ENCODE peak calls at places on chromosomes 11 and 22, in ten cellular contexts. F, M, J, O, Z, C, Y, T, Q and D are unnamed samples.

GRCh38 chr11:110079726-110080125 is 13.5 kb upstream of the ZC3H12C start:
- DNase-seq in Y (no peak), F (no peak), Q (no peak), J (no peak), C (no peak), T (no peak), Z (no peak), O (no peak), M (peak; percentile 49), D (no peak)

GRCh38 chr11:69535928-69536327 is 54.5 kb downstream of the LINC01488 start:
- DNase-seq in F (no peak), J (no peak), T (no peak), Q (no peak), O (no peak), Z (no peak), M (no peak), Y (no peak), C (no peak), D (no peak)

GRCh38 chr11:34599406-34599901 is 21.4 kb upstream of the EHF start:
- DNase-seq in M (peak; percentile 91), Q (peak; percentile 76), Y (peak; percentile 72), O (no peak), Z (no peak), T (peak; percentile 52), F (no peak), J (peak; percentile 82), C (peak; percentile 92), D (no peak)

GRCh38 chr11:61541568-61541967 is 33.0 kb downstream of the LRRC10B start:
- DNase-seq in T (no peak), F (no peak), J (peak; percentile 70), Z (peak; percentile 28), C (peak; percentile 55), M (no peak), Q (no peak), O (no peak), Y (peak; percentile 45), D (no peak)

GRCh38 chr22:23282089-23282501 is 101.8 kb downstream of the BCR start:
- DNase-seq in J (peak; percentile 41), Q (peak; percentile 16), O (peak; percentile 45), Y (peak; percentile 65), M (peak; percentile 95), C (peak; percentile 91), T (peak; percentile 93), F (no peak), Z (peak; percentile 72), D (peak; percentile 93)

GRCh38 chr22:19823638-19824196 is 31.0 kb downstream of the GNB1L start:
- DNase-seq in F (no peak), T (no peak), M (peak; percentile 86), C (no peak), J (no peak), Q (no peak), Z (no peak), Y (no peak), O (no peak), D (peak; percentile 4)

GRCh38 chr11:126989942-126990715 is 10.4 kb downstream of the KIRREL3 start:
- DNase-seq in Z (peak; percentile 43), F (peak; percentile 84), T (peak; percentile 74), C (peak; percentile 75), Q (peak; percentile 66), M (peak; percentile 53), O (peak; percentile 46), Y (peak; percentile 73), J (peak; percentile 64), D (peak; percentile 44)

GRCh38 chr11:33402066-33402465 is 144.9 kb downstream of the HIPK3 start:
- DNase-seq in F (no peak), O (no peak), J (no peak), Y (peak; percentile 6), T (no peak), Q (no peak), C (no peak), Z (no peak), M (no peak), D (no peak)

GRCh38 chr11:126082251-126083109 is 19.8 kb upstream of the CDON start:
- DNase-seq in O (no peak), M (no peak), Z (no peak), Q (no peak), Y (no peak), T (no peak), F (no peak), J (no peak), C (no peak), D (no peak)

GRCh38 chr11:75492181-75492820 is 33.4 kb downstream of the GDPD5 start:
- DNase-seq in C (peak; percentile 18), Y (peak; percentile 11), T (peak; percentile 64), Q (no peak), O (no peak), Z (no peak), F (peak; percentile 28), J (no peak), M (peak; percentile 45), D (no peak)

GRCh38 chr11:95095858-95096587 is 6.4 kb downstream of the ENDOD1 start:
- DNase-seq in C (peak; percentile 74), Q (no peak), T (no peak), O (no peak), M (peak; percentile 41), J (peak; percentile 78), Z (no peak), Y (peak; percentile 49), F (no peak), D (no peak)

GRCh38 chr11:64516226-64516625 is 74.8 kb upstream of the SLC22A12 start:
- DNase-seq in O (no peak), Q (no peak), M (no peak), Y (no peak), F (no peak), Z (no peak), J (no peak), C (no peak), T (no peak), D (no peak)

GRCh38 chr11:74018331-74019005 is 9.6 kb upstream of the UCP3 start:
- DNase-seq in O (peak; percentile 59), Q (peak; percentile 41), T (peak; percentile 79), C (peak; percentile 56), Y (peak; percentile 98), Z (peak; percentile 86), J (peak; percentile 91), F (no peak), M (no peak), D (peak; percentile 92)

GRCh38 chr22:44165286-44165874 is 15.3 kb upstream of the PARVG start:
- DNase-seq in Y (no peak), J (no peak), T (no peak), C (no peak), O (no peak), Q (no peak), M (no peak), Z (no peak), F (no peak), D (no peak)

GRCh38 chr22:44167501-44167900 is 13.2 kb upstream of the PARVG start:
- DNase-seq in J (no peak), M (no peak), C (no peak), F (no peak), T (no peak), Z (no peak), O (no peak), Q (no peak), Y (no peak), D (no peak)

GRCh38 chr22:44168206-44168605 is 12.5 kb upstream of the PARVG start:
- DNase-seq in J (no peak), Q (no peak), T (no peak), O (no peak), Y (no peak), M (no peak), F (no peak), C (no peak), Z (no peak), D (no peak)

GRCh38 chr22:44166448-44166847 is 14.3 kb upstream of the PARVG start:
- DNase-seq in Z (no peak), C (no peak), F (no peak), J (no peak), Y (no peak), Q (no peak), O (no peak), M (no peak), T (no peak), D (no peak)

GRCh38 chr22:44166877-44167276 is 13.8 kb upstream of the PARVG start:
- DNase-seq in Z (no peak), J (no peak), M (no peak), Q (no peak), T (no peak), O (no peak), F (no peak), C (no peak), Y (no peak), D (no peak)
- TF ChIP-seq CTCF in Z (no peak), J (no peak), M (no peak), Q (no peak), T (no peak), O (no peak), F (no peak), C (no peak), Y (no peak), D (no peak)

GRCh38 chr11:118870396-118871343 is 13.0 kb upstream of the CXCR5 start:
- DNase-seq in Z (peak; percentile 65), J (peak; percentile 42), M (no peak), F (no peak), O (no peak), Q (no peak), T (peak; percentile 10), Y (peak; percentile 54), C (peak; percentile 10), D (peak; percentile 81)
- TF ChIP-seq CTCF in Z (peak; percentile 10), J (no peak), M (no peak), F (no peak), O (peak; percentile 29), Q (peak; percentile 43), T (no peak), Y (peak; percentile 29), C (peak; percentile 29), D (peak; percentile 27)

DNA sequence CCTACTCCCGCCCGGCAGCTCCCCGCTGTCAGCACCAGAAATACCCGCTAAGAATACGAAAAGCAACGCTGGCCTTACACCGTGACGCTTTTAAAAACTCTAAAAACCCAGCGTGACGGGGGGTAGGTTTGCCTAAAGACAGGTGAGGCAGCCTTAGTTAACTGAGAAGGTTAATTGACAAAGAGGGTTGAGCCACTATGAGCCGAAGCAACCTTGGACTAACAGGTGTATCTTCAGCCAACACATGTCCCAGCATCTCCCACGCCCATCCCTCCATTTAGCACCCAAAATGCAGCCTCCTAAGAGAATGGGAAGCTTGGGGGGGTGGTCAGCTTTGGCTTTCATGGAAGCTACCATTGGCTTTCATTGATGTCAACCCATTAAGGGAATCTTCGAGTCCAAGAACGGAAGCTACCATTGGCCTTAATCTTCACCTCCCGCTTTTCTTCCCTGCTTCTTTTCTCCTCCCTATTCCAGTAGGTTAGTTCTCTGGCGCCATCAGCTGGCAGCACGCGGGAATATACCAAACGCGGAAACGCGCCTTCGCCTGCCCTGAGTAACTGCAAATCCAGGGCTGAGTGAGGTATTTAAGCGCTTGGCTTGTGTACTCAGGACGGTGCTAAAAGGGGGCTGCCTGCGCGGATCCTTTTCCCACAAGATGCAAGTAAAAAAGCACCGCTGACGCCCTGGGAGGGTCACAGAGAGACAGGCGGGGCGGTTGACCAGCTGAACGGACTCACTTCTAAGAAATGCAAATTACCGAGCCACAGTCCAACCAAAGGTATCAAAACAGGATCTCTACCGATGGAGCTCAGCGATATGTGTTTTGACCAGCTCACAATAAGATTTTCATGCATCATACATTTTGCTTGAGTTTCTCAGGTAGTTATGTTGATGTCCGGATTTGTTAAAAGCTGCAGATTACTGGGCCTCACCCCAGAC is 38.5 kb upstream of the GLYATL1 start:
- DNase-seq in Z (no peak), J (peak; percentile 81), F (peak; percentile 90), Y (peak; percentile 88), C (peak; percentile 78), M (peak; percentile 85), T (peak; percentile 85), Q (peak; percentile 78), O (peak; percentile 61), D (peak; percentile 91)
- TF ChIP-seq CTCF in Z (no peak), J (peak; percentile 69), F (peak; percentile 38), Y (peak; percentile 76), C (peak; percentile 78), M (peak; percentile 86), T (peak; percentile 60), Q (peak; percentile 84), O (peak; percentile 75), D (peak; percentile 40)

GRCh38 chr11:122113836-122114235 is 2.2 kb downstream of the BLID start:
- DNase-seq in T (no peak), Z (no peak), F (no peak), Q (no peak), J (peak; percentile 70), O (no peak), M (no peak), C (no peak), Y (peak; percentile 66), D (no peak)
- TF ChIP-seq CTCF in T (no peak), Z (no peak), F (no peak), Q (no peak), J (no peak), O (no peak), M (no peak), C (peak; percentile 15), Y (no peak), D (no peak)